ENCODE peak calls at places on chromosomes 1 and 21, in seven cellular contexts. F is left lung, U is choroid plexus epithelial cell, K is AG04449, L is fibroblast of pulmonary artery, Q is left ventricle myocardium inferior, P is tibial artery. Z is an unnamed sample.

GRCh38 chr21:20308586-20308985 is 689.6 kb upstream of the NCAM2 start:
- DNase-seq in P (no peak), L (no peak), K (no peak), Q (no peak), U (no peak), F (no peak), Z (no peak)

GRCh38 chr1:171595324-171595723 is 26.7 kb upstream of the MYOCOS start:
- DNase-seq in U (peak), L (peak), Q (no peak), P (no peak), F (no peak), K (peak), Z (peak)

GRCh38 chr1:230084408-230085177 is 17.6 kb downstream of the GALNT2 start:
- DNase-seq in K (peak), U (peak), L (peak), F (no peak), Q (no peak), P (peak), Z (peak)

GRCh38 chr1:114130846-114131525 is 22.7 kb downstream of the SYT6 start:
- DNase-seq in F (no peak), L (no peak), U (no peak), P (no peak), K (no peak), Q (no peak), Z (no peak)

GRCh38 chr1:43978551-43979260 is at the start of gene B4GALT2:
- DNase-seq in P (no peak), Q (peak), K (no peak), U (no peak), L (no peak), F (peak), Z (no peak)

GRCh38 chr1:117658676-117659075 is 52.8 kb downstream of the TENT5C start:
- DNase-seq in K (no peak), L (no peak), Q (no peak), U (no peak), P (no peak), F (no peak), Z (no peak)

GRCh38 chr1:219085988-219086387 is 87.7 kb upstream of the LYPLAL1 start:
- DNase-seq in Q (no peak), K (peak), F (no peak), L (peak), U (peak), P (no peak), Z (peak)

GRCh38 chr1:232998138-232998537 is 47.7 kb downstream of the NTPCR start:
- DNase-seq in U (no peak), P (no peak), K (no peak), F (no peak), L (no peak), Q (no peak), Z (no peak)

GRCh38 chr1:64841330-64842065 is 96.6 kb downstream of the RAVER2 start:
- DNase-seq in Q (no peak), U (peak), F (no peak), K (no peak), P (no peak), L (peak), Z (no peak)

GRCh38 chr21:36539434-36540150 is 59.7 kb upstream of the CLDN14 start:
- DNase-seq in L (no peak), U (no peak), F (no peak), Q (no peak), P (no peak), K (no peak), Z (no peak)

GRCh38 chr21:31198575-31198974 is 145.5 kb downstream of the TIAM1 start:
- DNase-seq in F (no peak), Q (no peak), L (peak), U (peak), P (no peak), K (peak), Z (peak)

GRCh38 chr1:158400901-158401300 is 1.6 kb upstream of the OR10T2 start:
- DNase-seq in F (no peak), P (no peak), Q (no peak), L (no peak), K (no peak), U (no peak), Z (no peak)

GRCh38 chr1:196517193-196517592 is 91.0 kb downstream of the KCNT2 start:
- DNase-seq in U (no peak), L (no peak), Q (no peak), F (no peak), K (no peak), P (no peak), Z (no peak)

GRCh38 chr1:227848430-227848932 is 33.0 kb downstream of the PRSS38 start:
- DNase-seq in K (no peak), Q (no peak), L (no peak), P (no peak), F (no peak), U (no peak), Z (peak)

GRCh38 chr1:4172659-4173599 is 272.9 kb upstream of the C1orf174 start:
- DNase-seq in L (no peak), P (no peak), F (no peak), Q (no peak), K (no peak), U (no peak), Z (no peak)

GRCh38 chr1:20151906-20152598 is 12.9 kb downstream of the PLA2G2F start:
- DNase-seq in P (peak), Q (peak), F (peak), U (peak), L (peak), K (no peak), Z (peak)
- H3K4me3 ChIP-seq in P (no peak), Q (peak), F (peak), U (peak), L (peak), K (peak), Z (peak)

DNA sequence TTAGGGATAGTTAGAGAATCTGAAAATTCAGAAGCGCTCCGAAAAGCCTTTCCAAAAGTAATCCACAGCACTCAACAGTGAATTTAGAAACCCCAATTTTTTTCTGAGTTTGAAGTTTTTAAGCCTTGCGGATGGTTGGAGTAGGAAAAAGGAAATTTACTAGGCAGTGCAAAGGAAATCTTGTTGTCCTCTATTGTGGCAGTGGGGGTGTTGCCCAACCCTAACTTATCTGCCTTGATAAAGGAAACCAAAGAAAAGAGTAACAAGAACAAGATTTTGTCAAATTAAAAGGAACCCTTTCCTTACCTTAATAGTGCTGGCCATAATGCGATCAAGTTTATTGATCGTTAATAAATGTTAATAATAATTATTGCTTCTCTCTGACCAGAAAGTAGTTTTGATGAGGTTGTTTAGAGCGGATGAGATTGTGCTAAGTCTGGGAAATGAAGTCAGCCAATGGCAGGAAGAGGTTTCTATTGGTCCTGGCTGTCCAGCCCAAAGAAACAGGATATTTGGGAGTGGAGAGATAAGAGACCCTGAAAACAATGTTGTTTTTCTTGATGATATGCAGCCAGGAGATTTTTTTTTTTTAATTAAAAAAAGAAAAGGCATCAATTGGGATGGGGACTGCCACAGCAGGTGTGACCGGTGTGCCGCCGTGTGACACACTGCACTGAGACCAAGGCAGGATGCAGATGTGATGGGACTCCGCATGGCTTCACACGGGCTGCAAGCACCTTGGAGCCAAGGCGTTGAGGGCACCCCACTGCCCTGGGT is at the start of gene ERG:
- DNase-seq in L (no peak), P (no peak), K (no peak), U (no peak), F (peak), Q (peak), Z (no peak)
- TF ChIP-seq CTCF in L (no peak), P (no peak), K (no peak), U (no peak), F (no peak), Q (no peak), Z (no peak)

DNA sequence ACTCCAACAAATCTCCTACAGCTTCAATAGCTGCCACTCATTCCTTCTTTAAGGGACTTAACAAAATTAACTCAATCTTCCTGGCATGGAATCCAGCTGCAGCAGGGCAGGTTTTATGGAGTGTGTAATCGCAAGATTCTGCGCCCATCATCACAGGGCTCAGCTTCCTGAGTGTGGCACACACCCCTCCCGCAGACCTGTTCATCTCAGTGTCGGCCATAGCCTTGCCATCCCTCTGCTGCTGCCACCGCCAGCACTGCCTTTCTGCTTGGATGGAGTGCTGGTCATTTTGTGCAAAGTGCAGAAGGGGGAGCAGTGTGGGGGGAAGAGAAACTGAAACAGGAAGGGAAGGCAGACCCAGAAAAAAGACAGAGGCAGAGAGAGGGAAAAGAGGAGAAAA is 324.4 kb downstream of the SEC16B start:
- DNase-seq in F (no peak), P (no peak), K (no peak), Q (no peak), U (no peak), L (no peak), Z (no peak)
- H3K4me3 ChIP-seq in F (no peak), P (no peak), K (no peak), Q (no peak), U (no peak), L (no peak), Z (no peak)

DNA sequence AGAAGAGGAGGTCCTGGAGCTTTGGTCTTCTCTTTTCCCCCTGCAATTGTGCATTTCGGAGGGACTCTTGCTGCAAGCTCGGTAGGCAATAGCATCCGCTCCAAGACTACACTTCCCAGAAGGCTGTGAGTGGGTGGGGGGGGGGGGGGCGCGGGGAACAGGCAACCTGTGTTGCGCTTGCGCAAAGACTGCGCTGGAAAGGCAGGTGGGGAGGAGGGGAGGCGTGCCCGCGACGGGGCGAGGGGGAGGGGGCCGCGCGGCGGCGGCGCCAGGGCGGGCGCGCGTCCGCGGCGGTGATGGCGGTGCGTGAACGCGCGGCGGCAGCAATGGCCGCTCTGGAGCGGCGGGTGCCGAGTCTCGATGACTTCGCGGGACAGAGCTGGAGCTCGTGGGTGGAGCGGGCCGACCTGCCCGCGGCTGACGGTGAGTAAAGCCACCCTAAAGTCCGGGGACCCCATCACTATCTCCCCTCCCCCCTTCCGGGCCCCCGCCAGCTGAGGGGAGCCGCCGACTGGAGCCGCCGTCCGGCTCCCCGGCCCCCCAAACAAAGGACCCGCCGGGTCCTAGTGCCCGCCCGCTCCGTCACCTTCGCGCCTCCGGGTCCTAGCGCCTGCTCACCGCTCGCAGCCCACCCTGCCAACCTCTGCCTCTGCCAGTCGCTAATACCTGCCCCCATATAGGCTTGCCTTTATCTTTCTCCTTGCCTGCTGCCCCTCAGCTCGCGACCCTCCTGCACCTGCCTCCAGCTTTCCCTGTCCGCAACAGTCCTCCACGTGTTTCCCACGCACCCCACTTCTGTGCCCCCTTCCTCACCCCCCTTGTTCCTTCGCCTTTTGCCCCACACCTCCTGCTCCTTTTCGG is at the start of gene ATXN7L2:
- DNase-seq in Q (peak), P (peak), L (peak), K (no peak), U (peak), F (peak), Z (peak)
- TF ChIP-seq CTCF in Q (no peak), P (no peak), L (no peak), K (no peak), U (no peak), F (no peak), Z (no peak)